ENCODE peak calls at places on chromosomes 12 and 14, in ten cellular contexts. Z, R, A, J, U, X, M, S, E and F are unnamed samples.

GRCh38 chr12:80268924-80269749 is 169.8 kb downstream of the OTOGL start:
- DNase-seq in Z (no peak), R (no peak), A (no peak), J (no peak), U (no peak), X (no peak), M (no peak), S (no peak), E (peak), F (peak)

GRCh38 chr12:104718581-104718980 is 239.5 kb downstream of the SLC41A2 start:
- DNase-seq in Z (no peak), R (no peak), A (no peak), J (no peak), U (no peak), X (no peak), M (no peak), S (no peak), E (peak), F (no peak)

GRCh38 chr12:93198086-93198485 is 179.6 kb upstream of the NUDT4 start:
- DNase-seq in Z (peak), R (no peak), A (no peak), J (no peak), U (no peak), X (peak), M (no peak), S (no peak), E (peak), F (peak)

GRCh38 chr14:101497910-101498860 is 63.1 kb upstream of the DIO3 start:
- DNase-seq in Z (no peak), R (no peak), A (peak), J (no peak), U (no peak), X (peak), M (peak), S (peak), E (no peak), F (no peak)

GRCh38 chr14:90300649-90301048 is 31.1 kb downstream of the NRDE2 start:
- DNase-seq in Z (no peak), R (peak), A (no peak), J (no peak), U (no peak), X (no peak), M (no peak), S (no peak), E (peak), F (peak)

GRCh38 chr14:49479432-49479831 is 106.7 kb downstream of the RPS29 start:
- DNase-seq in Z (no peak), R (no peak), A (no peak), J (no peak), U (no peak), X (no peak), M (no peak), S (no peak), E (no peak), F (no peak)

GRCh38 chr12:76921072-76921471 is 42.3 kb upstream of the CSRP2 start:
- DNase-seq in Z (no peak), R (no peak), A (no peak), J (no peak), U (no peak), X (no peak), M (no peak), S (no peak), E (no peak), F (no peak)

GRCh38 chr12:12128665-12129064 is 57.9 kb downstream of the BCL2L14 start:
- DNase-seq in Z (no peak), R (no peak), A (no peak), J (no peak), U (no peak), X (no peak), M (no peak), S (no peak), E (no peak), F (no peak)

GRCh38 chr12:2384533-2385328 is 331.9 kb downstream of the CACNA1C start:
- DNase-seq in Z (no peak), R (no peak), A (no peak), J (no peak), U (no peak), X (peak), M (no peak), S (no peak), E (peak), F (no peak)

GRCh38 chr12:11877869-11878780 is 192.6 kb upstream of the BCL2L14 start:
- DNase-seq in Z (no peak), R (no peak), A (no peak), J (no peak), U (no peak), X (peak), M (no peak), S (no peak), E (peak), F (peak)

GRCh38 chr14:103607039-103607668 is 21.9 kb upstream of the KLC1 start:
- DNase-seq in Z (peak), R (peak), A (no peak), J (peak), U (peak), X (peak), M (peak), S (peak), E (peak), F (no peak)

GRCh38 chr14:54674342-54674741 is 107.4 kb downstream of the SAMD4A start:
- DNase-seq in Z (no peak), R (no peak), A (no peak), J (no peak), U (no peak), X (no peak), M (no peak), S (no peak), E (no peak), F (no peak)

GRCh38 chr12:125055591-125055990 is 9.6 kb upstream of the AACS start:
- DNase-seq in Z (no peak), R (no peak), A (no peak), J (no peak), U (no peak), X (no peak), M (no peak), S (no peak), E (no peak), F (no peak)

GRCh38 chr14:69090187-69090789 is 62.6 kb downstream of the DCAF5 start:
- DNase-seq in Z (no peak), R (peak), A (no peak), J (peak), U (no peak), X (no peak), M (no peak), S (no peak), E (peak), F (no peak)

GRCh38 chr12:70736775-70737174 is 99.5 kb upstream of the PTPRB start:
- DNase-seq in Z (no peak), R (no peak), A (no peak), J (no peak), U (no peak), X (no peak), M (no peak), S (no peak), E (no peak), F (no peak)

DNA sequence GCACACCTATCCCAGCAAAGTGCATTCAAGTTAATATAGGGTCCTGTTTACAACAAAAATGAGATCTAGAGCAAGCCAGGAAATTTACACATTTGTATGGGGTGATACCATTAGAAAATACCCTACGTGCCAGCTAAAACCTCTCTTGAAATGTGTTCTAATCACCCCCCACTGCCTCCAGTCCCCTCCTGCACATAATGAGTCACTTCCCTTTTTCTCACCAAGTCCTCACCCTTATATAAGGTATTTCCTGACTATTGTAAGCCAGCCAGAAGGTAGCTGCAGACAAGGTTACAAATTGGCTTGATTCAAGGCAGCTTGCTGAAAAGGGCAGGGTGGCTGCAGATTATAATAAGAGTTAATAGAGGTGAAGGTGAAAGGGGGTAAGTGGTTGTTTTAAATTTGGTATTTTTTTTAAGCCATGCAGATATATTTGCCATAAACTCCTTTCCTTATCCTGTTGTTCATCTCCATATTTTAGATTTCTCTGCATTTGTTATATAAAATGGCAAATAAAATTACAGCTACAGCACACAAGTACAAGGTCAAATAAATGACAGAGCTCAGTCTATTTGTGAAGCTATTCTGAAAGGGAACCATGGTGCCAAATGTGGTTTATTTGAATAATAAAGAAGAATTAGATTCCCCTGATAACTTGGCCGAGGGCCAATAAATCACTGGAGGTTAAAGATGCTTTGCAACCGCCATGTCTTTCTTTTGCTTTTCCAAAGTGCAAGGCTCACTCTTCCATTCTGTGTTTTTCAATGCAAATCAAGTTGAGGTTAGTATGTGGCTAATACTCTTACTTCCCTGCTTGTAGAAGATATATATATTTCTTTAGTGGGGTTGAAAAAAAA is 385.9 kb downstream of the EGLN3 start:
- DNase-seq in Z (no peak), R (peak), A (no peak), J (no peak), U (peak), X (no peak), M (no peak), S (no peak), E (peak), F (peak)
- TF ChIP-seq POLR2A in Z (no peak), R (no peak), A (no peak), J (no peak), U (no peak), X (no peak), M (no peak), S (no peak), E (no peak), F (no peak)

GRCh38 chr14:73491256-73491976 is 683 bp downstream of the RIOX1 start:
- DNase-seq in Z (peak), R (peak), A (no peak), J (peak), U (no peak), X (peak), M (peak), S (no peak), E (peak), F (peak)
- TF ChIP-seq POLR2A in Z (no peak), R (no peak), A (peak), J (no peak), U (no peak), X (peak), M (no peak), S (no peak), E (peak), F (no peak)

GRCh38 chr14:104863131-104863862 is 1.8 kb upstream of the CEP170B start:
- DNase-seq in Z (no peak), R (no peak), A (no peak), J (no peak), U (no peak), X (no peak), M (no peak), S (no peak), E (no peak), F (no peak)

GRCh38 chr14:104863923-104864266 is 1.2 kb upstream of the CEP170B start:
- DNase-seq in Z (no peak), R (no peak), A (no peak), J (no peak), U (no peak), X (no peak), M (no peak), S (no peak), E (no peak), F (no peak)

GRCh38 chr14:104865631-104866441 is 768 bp downstream of the CEP170B start:
- DNase-seq in Z (no peak), R (peak), A (no peak), J (peak), U (no peak), X (peak), M (peak), S (no peak), E (peak), F (peak)

GRCh38 chr14:104865069-104865630 is at the start of gene CEP170B:
- DNase-seq in Z (no peak), R (peak), A (no peak), J (peak), U (no peak), X (no peak), M (no peak), S (no peak), E (peak), F (peak)

DNA sequence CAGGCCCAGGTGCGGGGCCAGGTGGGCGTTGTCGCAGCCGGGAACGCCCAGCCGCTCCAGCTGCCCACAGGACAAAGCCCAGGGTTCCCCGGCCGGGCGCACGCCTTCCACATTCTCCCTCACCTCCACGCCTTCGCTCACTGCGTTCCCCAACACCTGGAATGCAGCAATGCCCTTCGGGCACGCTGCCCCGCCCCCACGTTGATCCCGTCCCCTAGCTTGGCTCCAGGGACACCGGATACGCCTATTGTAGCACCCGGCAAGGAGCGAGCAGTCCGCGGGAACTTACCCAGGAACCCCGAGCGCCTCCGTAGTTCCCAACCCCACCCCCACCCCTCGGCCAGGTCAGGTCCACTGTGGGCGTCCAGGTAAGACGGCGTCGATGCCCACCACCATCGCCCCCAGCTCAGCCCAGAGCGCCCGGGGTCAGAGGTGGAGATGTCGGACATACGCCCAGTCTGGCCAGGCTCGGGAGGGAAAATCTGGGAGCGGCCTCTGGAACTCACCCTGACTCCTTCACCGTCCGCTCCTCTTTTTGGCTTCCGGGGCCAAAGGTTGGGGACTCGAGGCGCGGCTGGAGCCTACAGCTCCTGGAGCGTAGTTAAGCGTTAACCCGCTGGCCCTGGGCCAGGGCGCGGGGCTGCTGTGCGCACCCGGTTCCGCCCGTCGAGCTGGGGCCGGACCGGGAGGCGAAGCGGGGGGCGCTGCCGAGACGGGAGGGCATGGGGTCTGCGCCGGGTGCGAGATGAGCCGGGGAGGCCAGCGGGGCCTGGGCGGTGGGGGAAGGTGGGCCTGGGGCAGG is 600 bp upstream of the CEP170B start:
- DNase-seq in Z (no peak), R (peak), A (peak), J (peak), U (no peak), X (peak), M (peak), S (no peak), E (no peak), F (no peak)
- TF ChIP-seq POLR2A in Z (no peak), R (no peak), A (no peak), J (no peak), U (no peak), X (no peak), M (no peak), S (no peak), E (no peak), F (no peak)

GRCh38 chr12:28082101-28082500 is 108.2 kb upstream of the CCDC91 start:
- DNase-seq in Z (no peak), R (no peak), A (no peak), J (no peak), U (no peak), X (no peak), M (no peak), S (no peak), E (peak), F (no peak)
- TF ChIP-seq POLR2A in Z (no peak), R (no peak), A (no peak), J (no peak), U (no peak), X (no peak), M (no peak), S (no peak), E (no peak), F (no peak)

GRCh38 chr12:27696293-27696652 is at the start of gene REP15:
- DNase-seq in Z (no peak), R (no peak), A (no peak), J (no peak), U (no peak), X (no peak), M (no peak), S (no peak), E (no peak), F (no peak)
- TF ChIP-seq POLR2A in Z (no peak), R (no peak), A (no peak), J (no peak), U (no peak), X (no peak), M (no peak), S (no peak), E (no peak), F (no peak)

GRCh38 chr14:34937442-34937841 is 45.4 kb upstream of the SRP54 start:
- DNase-seq in Z (no peak), R (no peak), A (no peak), J (no peak), U (no peak), X (no peak), M (no peak), S (no peak), E (no peak), F (no peak)
- TF ChIP-seq POLR2A in Z (no peak), R (no peak), A (no peak), J (no peak), U (no peak), X (no peak), M (no peak), S (no peak), E (no peak), F (no peak)

GRCh38 chr12:116142936-116143882 is 134.3 kb downstream of the MED13L start:
- DNase-seq in Z (no peak), R (peak), A (no peak), J (no peak), U (no peak), X (no peak), M (no peak), S (no peak), E (peak), F (peak)

GRCh38 chr12:116145451-116145850 is 132.0 kb downstream of the MED13L start:
- DNase-seq in Z (no peak), R (no peak), A (no peak), J (no peak), U (no peak), X (no peak), M (no peak), S (no peak), E (no peak), F (no peak)

GRCh38 chr12:116141833-116142162 is 135.7 kb downstream of the MED13L start:
- DNase-seq in Z (no peak), R (no peak), A (no peak), J (no peak), U (no peak), X (no peak), M (no peak), S (no peak), E (no peak), F (no peak)

GRCh38 chr12:116144384-116144783 is 133.1 kb downstream of the MED13L start:
- DNase-seq in Z (no peak), R (no peak), A (no peak), J (no peak), U (no peak), X (no peak), M (no peak), S (no peak), E (no peak), F (no peak)

GRCh38 chr12:116143883-116144266 is 133.6 kb downstream of the MED13L start:
- DNase-seq in Z (no peak), R (no peak), A (no peak), J (no peak), U (no peak), X (no peak), M (no peak), S (no peak), E (peak), F (no peak)
- TF ChIP-seq POLR2A in Z (no peak), R (no peak), A (no peak), J (no peak), U (no peak), X (no peak), M (no peak), S (no peak), E (no peak), F (no peak)

GRCh38 chr14:67532998-67533753 is at the start of gene PLEKHH1:
- DNase-seq in Z (peak), R (peak), A (peak), J (peak), U (no peak), X (peak), M (peak), S (no peak), E (peak), F (peak)
- TF ChIP-seq POLR2A in Z (peak), R (no peak), A (no peak), J (peak), U (no peak), X (no peak), M (no peak), S (no peak), E (no peak), F (no peak)